ENCODE peak calls at places on chromosomes 13 and 19, in five cellular contexts. One of them, this sample, is unnamed.

GRCh38 chr19:8988204-8988603 is 22.0 kb downstream of the MUC16 start:
- DNase-seq in fibroblast of the aortic adventitia: no peak
- DNase-seq in thoracic aorta: no peak
- DNase-seq in activated CD8-positive, alpha-beta memory T cell treated with anti-CD3 and anti-CD28 coated beads, Interleukin-2, amount 50 U/mL, for 4 hours: no peak
- DNase-seq in activated effector memory CD4-positive, alpha-beta T cell treated with Interleukin-2 at 50 U/mL for 16 hours: no peak
- DNase-seq in this sample: no peak

GRCh38 chr13:50514249-50514648 is 329.2 kb downstream of the DLEU7 start:
- DNase-seq in activated CD8-positive, alpha-beta memory T cell treated with anti-CD3 and anti-CD28 coated beads, Interleukin-2, amount 50 U/mL, for 4 hours: no peak
- DNase-seq in activated effector memory CD4-positive, alpha-beta T cell treated with Interleukin-2 at 50 U/mL for 16 hours: no peak
- DNase-seq in fibroblast of the aortic adventitia: no peak
- DNase-seq in thoracic aorta: no peak
- DNase-seq in this sample: no peak

GRCh38 chr13:29905845-29906244 is 55.4 kb upstream of the UBL3 start:
- DNase-seq in activated CD8-positive, alpha-beta memory T cell treated with anti-CD3 and anti-CD28 coated beads, Interleukin-2, amount 50 U/mL, for 4 hours: no peak
- DNase-seq in thoracic aorta: no peak
- DNase-seq in fibroblast of the aortic adventitia: peak
- DNase-seq in activated effector memory CD4-positive, alpha-beta T cell treated with Interleukin-2 at 50 U/mL for 16 hours: no peak
- DNase-seq in this sample: peak

GRCh38 chr13:87923713-87924112 is 252.5 kb downstream of the SLITRK5 start:
- DNase-seq in activated effector memory CD4-positive, alpha-beta T cell treated with Interleukin-2 at 50 U/mL for 16 hours: no peak
- DNase-seq in thoracic aorta: no peak
- DNase-seq in activated CD8-positive, alpha-beta memory T cell treated with anti-CD3 and anti-CD28 coated beads, Interleukin-2, amount 50 U/mL, for 4 hours: no peak
- DNase-seq in fibroblast of the aortic adventitia: no peak
- DNase-seq in this sample: no peak

GRCh38 chr19:1465191-1466016 is 13.6 kb downstream of the C19orf25 start:
- DNase-seq in activated effector memory CD4-positive, alpha-beta T cell treated with Interleukin-2 at 50 U/mL for 16 hours: no peak
- DNase-seq in fibroblast of the aortic adventitia: no peak
- DNase-seq in thoracic aorta: no peak
- DNase-seq in activated CD8-positive, alpha-beta memory T cell treated with anti-CD3 and anti-CD28 coated beads, Interleukin-2, amount 50 U/mL, for 4 hours: no peak
- DNase-seq in this sample: no peak

GRCh38 chr13:51524312-51524711 is 60.0 kb upstream of the WDFY2 start:
- DNase-seq in activated CD8-positive, alpha-beta memory T cell treated with anti-CD3 and anti-CD28 coated beads, Interleukin-2, amount 50 U/mL, for 4 hours: no peak
- DNase-seq in fibroblast of the aortic adventitia: peak
- DNase-seq in activated effector memory CD4-positive, alpha-beta T cell treated with Interleukin-2 at 50 U/mL for 16 hours: no peak
- DNase-seq in thoracic aorta: no peak
- DNase-seq in this sample: no peak

GRCh38 chr19:2997720-2998119 is 20.4 kb downstream of the TLE6 start:
- DNase-seq in fibroblast of the aortic adventitia: no peak
- DNase-seq in activated CD8-positive, alpha-beta memory T cell treated with anti-CD3 and anti-CD28 coated beads, Interleukin-2, amount 50 U/mL, for 4 hours: no peak
- DNase-seq in thoracic aorta: no peak
- DNase-seq in activated effector memory CD4-positive, alpha-beta T cell treated with Interleukin-2 at 50 U/mL for 16 hours: no peak
- DNase-seq in this sample: no peak

GRCh38 chr13:31007392-31007791 is 74.9 kb downstream of the TEX26 start:
- DNase-seq in thoracic aorta: no peak
- DNase-seq in activated effector memory CD4-positive, alpha-beta T cell treated with Interleukin-2 at 50 U/mL for 16 hours: no peak
- DNase-seq in fibroblast of the aortic adventitia: no peak
- DNase-seq in activated CD8-positive, alpha-beta memory T cell treated with anti-CD3 and anti-CD28 coated beads, Interleukin-2, amount 50 U/mL, for 4 hours: no peak
- DNase-seq in this sample: no peak

GRCh38 chr13:91381371-91381770 is 17.1 kb upstream of the GPC5 start:
- DNase-seq in thoracic aorta: no peak
- DNase-seq in fibroblast of the aortic adventitia: peak
- DNase-seq in activated effector memory CD4-positive, alpha-beta T cell treated with Interleukin-2 at 50 U/mL for 16 hours: no peak
- DNase-seq in activated CD8-positive, alpha-beta memory T cell treated with anti-CD3 and anti-CD28 coated beads, Interleukin-2, amount 50 U/mL, for 4 hours: no peak
- DNase-seq in this sample: peak

GRCh38 chr19:2627319-2627829 is 75.1 kb downstream of the GNG7 start:
- DNase-seq in fibroblast of the aortic adventitia: peak
- DNase-seq in thoracic aorta: peak
- DNase-seq in activated CD8-positive, alpha-beta memory T cell treated with anti-CD3 and anti-CD28 coated beads, Interleukin-2, amount 50 U/mL, for 4 hours: peak
- DNase-seq in activated effector memory CD4-positive, alpha-beta T cell treated with Interleukin-2 at 50 U/mL for 16 hours: no peak
- DNase-seq in this sample: peak

GRCh38 chr13:97205971-97206370 is 16.2 kb upstream of the MBNL2 start:
- DNase-seq in activated CD8-positive, alpha-beta memory T cell treated with anti-CD3 and anti-CD28 coated beads, Interleukin-2, amount 50 U/mL, for 4 hours: no peak
- DNase-seq in thoracic aorta: no peak
- DNase-seq in fibroblast of the aortic adventitia: peak
- DNase-seq in activated effector memory CD4-positive, alpha-beta T cell treated with Interleukin-2 at 50 U/mL for 16 hours: no peak
- DNase-seq in this sample: peak

GRCh38 chr13:89694471-89694870 is 1653.0 kb upstream of the MIR17HG start:
- DNase-seq in activated effector memory CD4-positive, alpha-beta T cell treated with Interleukin-2 at 50 U/mL for 16 hours: no peak
- DNase-seq in fibroblast of the aortic adventitia: no peak
- DNase-seq in activated CD8-positive, alpha-beta memory T cell treated with anti-CD3 and anti-CD28 coated beads, Interleukin-2, amount 50 U/mL, for 4 hours: no peak
- DNase-seq in thoracic aorta: no peak
- DNase-seq in this sample: no peak

GRCh38 chr13:48647625-48648024 is 6.1 kb upstream of the CYSLTR2 start:
- DNase-seq in thoracic aorta: no peak
- DNase-seq in fibroblast of the aortic adventitia: no peak
- DNase-seq in activated CD8-positive, alpha-beta memory T cell treated with anti-CD3 and anti-CD28 coated beads, Interleukin-2, amount 50 U/mL, for 4 hours: no peak
- DNase-seq in activated effector memory CD4-positive, alpha-beta T cell treated with Interleukin-2 at 50 U/mL for 16 hours: no peak
- DNase-seq in this sample: no peak

GRCh38 chr13:36133950-36134349 is 2.8 kb upstream of the DCLK1 start:
- DNase-seq in activated effector memory CD4-positive, alpha-beta T cell treated with Interleukin-2 at 50 U/mL for 16 hours: no peak
- DNase-seq in activated CD8-positive, alpha-beta memory T cell treated with anti-CD3 and anti-CD28 coated beads, Interleukin-2, amount 50 U/mL, for 4 hours: no peak
- DNase-seq in thoracic aorta: no peak
- DNase-seq in fibroblast of the aortic adventitia: peak
- DNase-seq in this sample: no peak

GRCh38 chr19:42478765-42479307 is 36.1 kb upstream of the CXCL17 start:
- DNase-seq in thoracic aorta: no peak
- DNase-seq in fibroblast of the aortic adventitia: no peak
- DNase-seq in activated effector memory CD4-positive, alpha-beta T cell treated with Interleukin-2 at 50 U/mL for 16 hours: no peak
- DNase-seq in activated CD8-positive, alpha-beta memory T cell treated with anti-CD3 and anti-CD28 coated beads, Interleukin-2, amount 50 U/mL, for 4 hours: no peak
- DNase-seq in this sample: no peak

GRCh38 chr19:47509973-47510372 is 4.9 kb downstream of the NAPA start:
- DNase-seq in activated effector memory CD4-positive, alpha-beta T cell treated with Interleukin-2 at 50 U/mL for 16 hours: no peak
- DNase-seq in thoracic aorta: peak
- DNase-seq in activated CD8-positive, alpha-beta memory T cell treated with anti-CD3 and anti-CD28 coated beads, Interleukin-2, amount 50 U/mL, for 4 hours: no peak
- DNase-seq in fibroblast of the aortic adventitia: no peak
- DNase-seq in this sample: no peak

GRCh38 chr19:53055117-53055516 is 10.6 kb downstream of the ERVV-2 start:
- DNase-seq in activated effector memory CD4-positive, alpha-beta T cell treated with Interleukin-2 at 50 U/mL for 16 hours: no peak
- DNase-seq in fibroblast of the aortic adventitia: no peak
- DNase-seq in activated CD8-positive, alpha-beta memory T cell treated with anti-CD3 and anti-CD28 coated beads, Interleukin-2, amount 50 U/mL, for 4 hours: no peak
- DNase-seq in thoracic aorta: no peak
- DNase-seq in this sample: no peak

GRCh38 chr19:8900421-8900820 is 68.2 kb downstream of the MBD3L1 start:
- DNase-seq in activated CD8-positive, alpha-beta memory T cell treated with anti-CD3 and anti-CD28 coated beads, Interleukin-2, amount 50 U/mL, for 4 hours: no peak
- DNase-seq in fibroblast of the aortic adventitia: no peak
- DNase-seq in activated effector memory CD4-positive, alpha-beta T cell treated with Interleukin-2 at 50 U/mL for 16 hours: no peak
- DNase-seq in thoracic aorta: no peak
- DNase-seq in this sample: no peak

GRCh38 chr19:29266603-29267002 is 53.7 kb upstream of the UQCRFS1 start:
- DNase-seq in activated CD8-positive, alpha-beta memory T cell treated with anti-CD3 and anti-CD28 coated beads, Interleukin-2, amount 50 U/mL, for 4 hours: no peak
- DNase-seq in thoracic aorta: no peak
- DNase-seq in fibroblast of the aortic adventitia: no peak
- DNase-seq in activated effector memory CD4-positive, alpha-beta T cell treated with Interleukin-2 at 50 U/mL for 16 hours: no peak
- DNase-seq in this sample: no peak

GRCh38 chr19:55486971-55487883 is 1.0 kb upstream of the SSC5D start:
- DNase-seq in fibroblast of the aortic adventitia: peak
- DNase-seq in activated effector memory CD4-positive, alpha-beta T cell treated with Interleukin-2 at 50 U/mL for 16 hours: no peak
- DNase-seq in activated CD8-positive, alpha-beta memory T cell treated with anti-CD3 and anti-CD28 coated beads, Interleukin-2, amount 50 U/mL, for 4 hours: peak
- DNase-seq in thoracic aorta: no peak
- DNase-seq in this sample: peak

GRCh38 chr19:28426902-28427232 is 786.1 kb downstream of the UQCRFS1 start:
- DNase-seq in activated effector memory CD4-positive, alpha-beta T cell treated with Interleukin-2 at 50 U/mL for 16 hours: no peak
- DNase-seq in fibroblast of the aortic adventitia: peak
- DNase-seq in thoracic aorta: no peak
- DNase-seq in activated CD8-positive, alpha-beta memory T cell treated with anti-CD3 and anti-CD28 coated beads, Interleukin-2, amount 50 U/mL, for 4 hours: no peak
- DNase-seq in this sample: peak

GRCh38 chr19:7961930-7962626 is 18.6 kb upstream of the TIMM44 start:
- DNase-seq in activated effector memory CD4-positive, alpha-beta T cell treated with Interleukin-2 at 50 U/mL for 16 hours: no peak
- DNase-seq in activated CD8-positive, alpha-beta memory T cell treated with anti-CD3 and anti-CD28 coated beads, Interleukin-2, amount 50 U/mL, for 4 hours: no peak
- DNase-seq in fibroblast of the aortic adventitia: no peak
- DNase-seq in thoracic aorta: no peak
- DNase-seq in this sample: no peak

GRCh38 chr13:94346261-94347019 is 133.0 kb downstream of the DCT start:
- DNase-seq in activated effector memory CD4-positive, alpha-beta T cell treated with Interleukin-2 at 50 U/mL for 16 hours: no peak
- DNase-seq in thoracic aorta: no peak
- DNase-seq in fibroblast of the aortic adventitia: no peak
- DNase-seq in activated CD8-positive, alpha-beta memory T cell treated with anti-CD3 and anti-CD28 coated beads, Interleukin-2, amount 50 U/mL, for 4 hours: no peak
- DNase-seq in this sample: no peak

GRCh38 chr13:31476266-31476665 is 263.1 kb upstream of the RXFP2 start:
- DNase-seq in thoracic aorta: no peak
- DNase-seq in activated effector memory CD4-positive, alpha-beta T cell treated with Interleukin-2 at 50 U/mL for 16 hours: no peak
- DNase-seq in fibroblast of the aortic adventitia: peak
- DNase-seq in activated CD8-positive, alpha-beta memory T cell treated with anti-CD3 and anti-CD28 coated beads, Interleukin-2, amount 50 U/mL, for 4 hours: no peak
- DNase-seq in this sample: peak

GRCh38 chr19:36041831-36042230 is 9.2 kb upstream of the CLIP3 start:
- DNase-seq in activated CD8-positive, alpha-beta memory T cell treated with anti-CD3 and anti-CD28 coated beads, Interleukin-2, amount 50 U/mL, for 4 hours: no peak
- DNase-seq in thoracic aorta: no peak
- DNase-seq in fibroblast of the aortic adventitia: peak
- DNase-seq in activated effector memory CD4-positive, alpha-beta T cell treated with Interleukin-2 at 50 U/mL for 16 hours: no peak
- DNase-seq in this sample: peak

GRCh38 chr13:99067160-99067985 is 89.5 kb upstream of the DOCK9 start:
- DNase-seq in thoracic aorta: no peak
- DNase-seq in activated CD8-positive, alpha-beta memory T cell treated with anti-CD3 and anti-CD28 coated beads, Interleukin-2, amount 50 U/mL, for 4 hours: no peak
- DNase-seq in fibroblast of the aortic adventitia: peak
- DNase-seq in activated effector memory CD4-positive, alpha-beta T cell treated with Interleukin-2 at 50 U/mL for 16 hours: no peak
- DNase-seq in this sample: peak

GRCh38 chr19:29660835-29661234 is 4.4 kb upstream of the PLEKHF1 start:
- DNase-seq in activated effector memory CD4-positive, alpha-beta T cell treated with Interleukin-2 at 50 U/mL for 16 hours: no peak
- DNase-seq in fibroblast of the aortic adventitia: no peak
- DNase-seq in thoracic aorta: no peak
- DNase-seq in activated CD8-positive, alpha-beta memory T cell treated with anti-CD3 and anti-CD28 coated beads, Interleukin-2, amount 50 U/mL, for 4 hours: peak
- DNase-seq in this sample: no peak

GRCh38 chr13:82751221-82751620 is 1131.1 kb downstream of the SLITRK1 start:
- DNase-seq in thoracic aorta: no peak
- DNase-seq in activated CD8-positive, alpha-beta memory T cell treated with anti-CD3 and anti-CD28 coated beads, Interleukin-2, amount 50 U/mL, for 4 hours: no peak
- DNase-seq in fibroblast of the aortic adventitia: peak
- DNase-seq in activated effector memory CD4-positive, alpha-beta T cell treated with Interleukin-2 at 50 U/mL for 16 hours: no peak
- DNase-seq in this sample: no peak

GRCh38 chr13:96662036-96662435 is 332.2 kb downstream of the OXGR1 start:
- DNase-seq in activated CD8-positive, alpha-beta memory T cell treated with anti-CD3 and anti-CD28 coated beads, Interleukin-2, amount 50 U/mL, for 4 hours: no peak
- DNase-seq in activated effector memory CD4-positive, alpha-beta T cell treated with Interleukin-2 at 50 U/mL for 16 hours: no peak
- DNase-seq in thoracic aorta: no peak
- DNase-seq in fibroblast of the aortic adventitia: peak
- DNase-seq in this sample: no peak

GRCh38 chr19:31408460-31409124 is 59.4 kb upstream of the TSHZ3 start:
- DNase-seq in thoracic aorta: no peak
- DNase-seq in fibroblast of the aortic adventitia: peak
- DNase-seq in activated effector memory CD4-positive, alpha-beta T cell treated with Interleukin-2 at 50 U/mL for 16 hours: no peak
- DNase-seq in activated CD8-positive, alpha-beta memory T cell treated with anti-CD3 and anti-CD28 coated beads, Interleukin-2, amount 50 U/mL, for 4 hours: no peak
- DNase-seq in this sample: peak

GRCh38 chr13:66948910-66949309 is 281.2 kb downstream of the PCDH9 start:
- DNase-seq in activated effector memory CD4-positive, alpha-beta T cell treated with Interleukin-2 at 50 U/mL for 16 hours: no peak
- DNase-seq in activated CD8-positive, alpha-beta memory T cell treated with anti-CD3 and anti-CD28 coated beads, Interleukin-2, amount 50 U/mL, for 4 hours: no peak
- DNase-seq in thoracic aorta: no peak
- DNase-seq in fibroblast of the aortic adventitia: no peak
- DNase-seq in this sample: no peak

GRCh38 chr13:97631158-97631557 is 197.2 kb downstream of the RAP2A start:
- DNase-seq in thoracic aorta: no peak
- DNase-seq in activated effector memory CD4-positive, alpha-beta T cell treated with Interleukin-2 at 50 U/mL for 16 hours: no peak
- DNase-seq in fibroblast of the aortic adventitia: no peak
- DNase-seq in activated CD8-positive, alpha-beta memory T cell treated with anti-CD3 and anti-CD28 coated beads, Interleukin-2, amount 50 U/mL, for 4 hours: no peak
- DNase-seq in this sample: no peak

GRCh38 chr13:109670776-109671175 is 115.6 kb downstream of the IRS2 start:
- DNase-seq in activated effector memory CD4-positive, alpha-beta T cell treated with Interleukin-2 at 50 U/mL for 16 hours: no peak
- DNase-seq in fibroblast of the aortic adventitia: no peak
- DNase-seq in activated CD8-positive, alpha-beta memory T cell treated with anti-CD3 and anti-CD28 coated beads, Interleukin-2, amount 50 U/mL, for 4 hours: no peak
- DNase-seq in thoracic aorta: no peak
- DNase-seq in this sample: no peak

GRCh38 chr19:45883586-45883880 is 2.4 kb downstream of the IRF2BP1 start:
- DNase-seq in fibroblast of the aortic adventitia: no peak
- DNase-seq in thoracic aorta: no peak
- DNase-seq in activated CD8-positive, alpha-beta memory T cell treated with anti-CD3 and anti-CD28 coated beads, Interleukin-2, amount 50 U/mL, for 4 hours: no peak
- DNase-seq in activated effector memory CD4-positive, alpha-beta T cell treated with Interleukin-2 at 50 U/mL for 16 hours: no peak
- DNase-seq in this sample: no peak

GRCh38 chr19:10503002-10503789 is at the start of gene KEAP1:
- DNase-seq in activated CD8-positive, alpha-beta memory T cell treated with anti-CD3 and anti-CD28 coated beads, Interleukin-2, amount 50 U/mL, for 4 hours: no peak
- DNase-seq in thoracic aorta: no peak
- DNase-seq in fibroblast of the aortic adventitia: peak
- DNase-seq in activated effector memory CD4-positive, alpha-beta T cell treated with Interleukin-2 at 50 U/mL for 16 hours: no peak
- DNase-seq in this sample: no peak

GRCh38 chr13:73326215-73326558 is 267.4 kb downstream of the KLF5 start:
- DNase-seq in activated effector memory CD4-positive, alpha-beta T cell treated with Interleukin-2 at 50 U/mL for 16 hours: no peak
- DNase-seq in activated CD8-positive, alpha-beta memory T cell treated with anti-CD3 and anti-CD28 coated beads, Interleukin-2, amount 50 U/mL, for 4 hours: no peak
- DNase-seq in thoracic aorta: no peak
- DNase-seq in fibroblast of the aortic adventitia: no peak
- DNase-seq in this sample: no peak

GRCh38 chr13:111859361-111860105 is 207.4 kb upstream of the SOX1 start:
- DNase-seq in activated CD8-positive, alpha-beta memory T cell treated with anti-CD3 and anti-CD28 coated beads, Interleukin-2, amount 50 U/mL, for 4 hours: no peak
- DNase-seq in activated effector memory CD4-positive, alpha-beta T cell treated with Interleukin-2 at 50 U/mL for 16 hours: no peak
- DNase-seq in fibroblast of the aortic adventitia: no peak
- DNase-seq in thoracic aorta: no peak
- DNase-seq in this sample: no peak

GRCh38 chr19:34996978-34997640 is 3.0 kb upstream of the GRAMD1A start:
- DNase-seq in fibroblast of the aortic adventitia: no peak
- DNase-seq in thoracic aorta: no peak
- DNase-seq in activated CD8-positive, alpha-beta memory T cell treated with anti-CD3 and anti-CD28 coated beads, Interleukin-2, amount 50 U/mL, for 4 hours: no peak
- DNase-seq in activated effector memory CD4-positive, alpha-beta T cell treated with Interleukin-2 at 50 U/mL for 16 hours: no peak
- DNase-seq in this sample: no peak

GRCh38 chr13:57582032-57582431 is 49.5 kb upstream of the PCDH17 start:
- DNase-seq in thoracic aorta: no peak
- DNase-seq in activated CD8-positive, alpha-beta memory T cell treated with anti-CD3 and anti-CD28 coated beads, Interleukin-2, amount 50 U/mL, for 4 hours: no peak
- DNase-seq in fibroblast of the aortic adventitia: no peak
- DNase-seq in activated effector memory CD4-positive, alpha-beta T cell treated with Interleukin-2 at 50 U/mL for 16 hours: no peak
- DNase-seq in this sample: no peak

This sample was measured in astrocyte.